ENCODE peak calls at places on chromosomes 7 and 10, in ten cellular contexts. D is stimulated activated CD8-positive, alpha-beta memory T cell treated with anti-CD3 and anti-CD28 coated beads, Interleukin-4, amount 100 ng/mL, for 48 hours; K is testis; M is AG10803; Y is uterus; H is fibroblast of villous mesenchyme; P is cardiac muscle cell; N is AG20443; Z is stimulated activated CD4-positive, alpha-beta T cell treated with anti-CD3 and anti-CD28 coated beads, Interleukin-15, amount 100 ng/mL, for 24 hours; R is Ammon's horn. L is an unnamed sample.

GRCh38 chr10:28014651-28015050 is 15.8 kb upstream of the ODAD2 start:
- DNase-seq in D (no peak), K (no peak), M (no peak), Y (no peak), H (no peak), P (no peak), N (no peak), Z (no peak), R (no peak), L (no peak)

GRCh38 chr10:46558411-46559185 is 2.1 kb upstream of the GPRIN2 start:
- DNase-seq in D (peak), K (peak), M (no peak), Y (peak), H (no peak), P (no peak), N (no peak), Z (peak), R (no peak), L (no peak)

GRCh38 chr10:45354261-45354660 is 19.8 kb upstream of the ALOX5 start:
- DNase-seq in D (no peak), K (peak), M (peak), Y (no peak), H (no peak), P (no peak), N (peak), Z (no peak), R (peak), L (no peak)

GRCh38 chr10:129793479-129793878 is 170.6 kb downstream of the EBF3 start:
- DNase-seq in D (no peak), K (no peak), M (no peak), Y (no peak), H (no peak), P (no peak), N (no peak), Z (no peak), R (no peak), L (no peak)

GRCh38 chr7:102146989-102147388 is 139.7 kb upstream of the SH2B2 start:
- DNase-seq in D (no peak), K (peak), M (no peak), Y (no peak), H (peak), P (no peak), N (peak), Z (no peak), R (peak), L (no peak)

GRCh38 chr7:112452102-112452888 is 2.0 kb downstream of the IFRD1 start:
- DNase-seq in D (no peak), K (peak), M (peak), Y (peak), H (peak), P (peak), N (peak), Z (no peak), R (peak), L (peak)

GRCh38 chr7:6252310-6252709 is 20.1 kb downstream of the CYTH3 start:
- DNase-seq in D (no peak), K (no peak), M (peak), Y (no peak), H (no peak), P (no peak), N (peak), Z (no peak), R (no peak), L (no peak)

GRCh38 chr10:15370212-15370740 is 813 bp downstream of the FAM171A1 start:
- DNase-seq in D (peak), K (peak), M (peak), Y (no peak), H (peak), P (peak), N (peak), Z (peak), R (peak), L (peak)

GRCh38 chr10:71040890-71041590 is 152.7 kb upstream of the PCBD1 start:
- DNase-seq in D (no peak), K (no peak), M (no peak), Y (no peak), H (no peak), P (no peak), N (no peak), Z (no peak), R (no peak), L (peak)

GRCh38 chr7:74627699-74628411 is 29.7 kb upstream of the GTF2I start:
- DNase-seq in D (no peak), K (peak), M (peak), Y (no peak), H (peak), P (peak), N (peak), Z (no peak), R (peak), L (peak)

GRCh38 chr7:33485746-33486491 is 356.6 kb downstream of the BBS9 start:
- DNase-seq in D (no peak), K (no peak), M (peak), Y (no peak), H (no peak), P (no peak), N (no peak), Z (no peak), R (no peak), L (no peak)

GRCh38 chr7:134062460-134062859 is 64.7 kb upstream of the LRGUK start:
- DNase-seq in D (no peak), K (peak), M (no peak), Y (no peak), H (no peak), P (peak), N (no peak), Z (no peak), R (no peak), L (no peak)

L was measured in BE2C.